ENCODE peak calls at places on chromosomes 11 and 22, in five cellular contexts. V is T-cell; P is activated naive CD8-positive, alpha-beta T cell treated with anti-CD3 and anti-CD28 coated beads for 36 hours; G is A549; L is T-helper 2 cell. A is an unnamed sample.

GRCh38 chr11:95392644-95393043 is 161.6 kb upstream of the SESN3 start:
- DNase-seq in G (no peak), P (no peak), V (no peak), L (no peak), A (no peak)

GRCh38 chr11:86509579-86509978 is 134.9 kb downstream of the CCDC81 start:
- DNase-seq in L (no peak), G (no peak), V (no peak), P (no peak), A (no peak)

GRCh38 chr11:118953265-118953664 is 2.8 kb upstream of the UPK2 start:
- DNase-seq in P (no peak), G (no peak), V (no peak), L (no peak), A (no peak)

GRCh38 chr11:110287537-110287936 is 8.9 kb downstream of the RDX start:
- DNase-seq in P (no peak), G (no peak), L (no peak), V (no peak), A (no peak)

GRCh38 chr11:3837793-3838192 is 3.0 kb downstream of the RHOG start:
- DNase-seq in V (no peak), L (no peak), G (no peak), P (no peak), A (no peak)

GRCh38 chr11:65859812-65860277 is 388 bp upstream of the MUS81 start:
- DNase-seq in L (no peak), P (no peak), V (peak; percentile 29), G (no peak), A (no peak)

GRCh38 chr22:19291218-19291579 is 320 bp downstream of the CLTCL1 start:
- DNase-seq in G (no peak), P (peak; percentile 36), V (peak; percentile 25), L (peak; percentile 18), A (peak; percentile 20)

GRCh38 chr11:73633999-73634398 is 12.4 kb upstream of the PLEKHB1 start:
- DNase-seq in P (no peak), L (no peak), G (no peak), V (no peak), A (no peak)

GRCh38 chr11:108609681-108610080 is 16.1 kb upstream of the EXPH5 start:
- DNase-seq in L (no peak), V (no peak), P (no peak), G (no peak), A (no peak)

GRCh38 chr11:124656759-124657627 is 16.5 kb downstream of the SIAE start:
- DNase-seq in G (no peak), L (no peak), V (no peak), P (no peak), A (no peak)

GRCh38 chr22:36185828-36186624 is 15.6 kb downstream of the APOL4 start:
- DNase-seq in G (no peak), P (no peak), L (no peak), V (no peak), A (no peak)

GRCh38 chr11:117509543-117509942 is 181.9 kb downstream of the CEP164 start:
- DNase-seq in P (no peak), L (no peak), G (no peak), V (no peak), A (no peak)

GRCh38 chr11:96990934-96991333 is 601.1 kb downstream of the JRKL start:
- DNase-seq in V (no peak), L (no peak), P (no peak), G (no peak), A (no peak)

GRCh38 chr11:107457205-107457557 is 444 bp downstream of the CWF19L2 start:
- DNase-seq in L (no peak), P (no peak), V (peak; percentile 3), G (peak; percentile 4), A (no peak)